ENCODE peak calls at places on chromosomes 2 and 18, in seven cellular contexts. A, F, D, J, M, R and W are unnamed samples.

GRCh38 chr18:37538526-37539205 is 26.9 kb downstream of the CELF4 start:
- DNase-seq in A (no peak), F (no peak), D (no peak), J (no peak), M (no peak), R (no peak), W (no peak)

GRCh38 chr18:10182009-10182624 is 268.3 kb downstream of the VAPA start:
- DNase-seq in A (no peak), F (no peak), D (no peak), J (no peak), M (no peak), R (no peak), W (no peak)

GRCh38 chr2:199797431-199797830 is 53.6 kb downstream of the FTCDNL1 start:
- DNase-seq in A (no peak), F (no peak), D (no peak), J (no peak), M (no peak), R (no peak), W (no peak)

GRCh38 chr2:217017788-217018187 is 157.9 kb upstream of the TNP1 start:
- DNase-seq in A (no peak), F (no peak), D (no peak), J (no peak), M (no peak), R (no peak), W (no peak)

GRCh38 chr18:463442-464310 is 36.8 kb downstream of the COLEC12 start:
- DNase-seq in A (no peak), F (no peak), D (no peak), J (no peak), M (no peak), R (no peak), W (no peak)

GRCh38 chr2:26123426-26123825 is 49.5 kb upstream of the GAREM2 start:
- DNase-seq in A (no peak), F (no peak), D (no peak), J (no peak), M (no peak), R (no peak), W (no peak)

GRCh38 chr2:98464772-98465310 is 20.2 kb downstream of the INPP4A start:
- DNase-seq in A (no peak), F (no peak), D (no peak), J (peak; percentile 98), M (no peak), R (no peak), W (no peak)

GRCh38 chr2:1701556-1702185 is 42.6 kb downstream of the PXDN start:
- DNase-seq in A (no peak), F (peak; percentile 3), D (no peak), J (no peak), M (no peak), R (no peak), W (no peak)

GRCh38 chr2:47657886-47658577 is 124.9 kb upstream of the MSH6 start:
- DNase-seq in A (no peak), F (no peak), D (no peak), J (no peak), M (no peak), R (no peak), W (no peak)

GRCh38 chr18:50286391-50287027 is 983 bp downstream of the CXXC1 start:
- DNase-seq in A (no peak), F (peak; percentile 26), D (peak; percentile 57), J (no peak), M (peak; percentile 73), R (peak; percentile 56), W (no peak)

GRCh38 chr2:234708091-234708683 is 211.3 kb upstream of the ARL4C start:
- DNase-seq in A (no peak), F (no peak), D (no peak), J (no peak), M (no peak), R (no peak), W (no peak)

GRCh38 chr2:27713201-27713600 is 49.5 kb downstream of the SLC4A1AP start:
- DNase-seq in A (no peak), F (no peak), D (no peak), J (no peak), M (no peak), R (no peak), W (no peak)

GRCh38 chr2:105417789-105418475 is 19.1 kb upstream of the FHL2 start:
- DNase-seq in A (no peak), F (no peak), D (peak; percentile 70), J (no peak), M (no peak), R (no peak), W (no peak)
- TF ChIP-seq JUND in A (no peak), F (peak; percentile 39), D (no peak), J (no peak), M (peak; percentile 13), R (no peak), W (no peak)

GRCh38 chr2:189635353-189635752 is 25.9 kb upstream of the ASNSD1 start:
- DNase-seq in A (no peak), F (no peak), D (no peak), J (no peak), M (no peak), R (no peak), W (no peak)

GRCh38 chr2:189631849-189632248 is 29.4 kb upstream of the ASNSD1 start:
- DNase-seq in A (no peak), F (no peak), D (no peak), J (no peak), M (no peak), R (no peak), W (peak; percentile 31)

GRCh38 chr2:189629553-189630453 is 31.5 kb upstream of the ASNSD1 start:
- DNase-seq in A (no peak), F (no peak), D (no peak), J (no peak), M (no peak), R (no peak), W (no peak)

GRCh38 chr2:189628817-189629552 is 32.3 kb upstream of the ASNSD1 start:
- DNase-seq in A (peak; percentile 33), F (no peak), D (no peak), J (no peak), M (no peak), R (no peak), W (no peak)

DNA sequence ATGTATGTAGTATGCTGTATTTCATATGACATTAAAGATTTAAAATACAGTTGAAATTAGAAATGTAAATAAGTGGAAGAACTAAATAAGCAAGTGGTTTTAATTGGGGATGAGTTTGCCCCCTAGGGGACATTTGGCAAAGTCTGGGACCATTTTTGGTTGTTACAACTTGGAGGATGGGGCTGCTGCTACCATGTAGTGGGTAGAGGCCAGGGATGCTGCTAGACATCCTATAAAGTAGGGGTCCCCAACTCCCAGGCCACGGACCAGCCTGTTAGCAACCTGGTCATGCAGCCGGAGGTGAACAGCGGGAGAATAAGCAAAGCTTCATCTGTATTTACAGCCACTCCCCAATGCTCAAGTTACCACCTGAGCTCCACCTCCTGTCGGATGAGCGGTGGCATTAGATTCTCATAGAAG is 27.9 kb upstream of the ASNSD1 start:
- DNase-seq in A (no peak), F (no peak), D (no peak), J (no peak), M (no peak), R (no peak), W (peak; percentile 59)
- TF ChIP-seq JUND in A (no peak), F (no peak), D (no peak), J (no peak), M (no peak), R (no peak), W (no peak)

GRCh38 chr18:7417742-7418141 is 149.4 kb upstream of the PTPRM start:
- DNase-seq in A (no peak), F (no peak), D (no peak), J (no peak), M (no peak), R (no peak), W (peak; percentile 19)
- TF ChIP-seq JUND in A (no peak), F (no peak), D (no peak), J (no peak), M (no peak), R (no peak), W (no peak)

GRCh38 chr2:174957049-174957448 is 48.1 kb downstream of the CHN1 start:
- DNase-seq in A (no peak), F (no peak), D (no peak), J (no peak), M (no peak), R (no peak), W (no peak)

GRCh38 chr2:174949988-174950687 is 55.0 kb downstream of the CHN1 start:
- DNase-seq in A (no peak), F (no peak), D (no peak), J (no peak), M (no peak), R (no peak), W (no peak)

GRCh38 chr2:174951746-174952145 is 53.4 kb downstream of the CHN1 start:
- DNase-seq in A (no peak), F (no peak), D (no peak), J (no peak), M (no peak), R (no peak), W (no peak)

DNA sequence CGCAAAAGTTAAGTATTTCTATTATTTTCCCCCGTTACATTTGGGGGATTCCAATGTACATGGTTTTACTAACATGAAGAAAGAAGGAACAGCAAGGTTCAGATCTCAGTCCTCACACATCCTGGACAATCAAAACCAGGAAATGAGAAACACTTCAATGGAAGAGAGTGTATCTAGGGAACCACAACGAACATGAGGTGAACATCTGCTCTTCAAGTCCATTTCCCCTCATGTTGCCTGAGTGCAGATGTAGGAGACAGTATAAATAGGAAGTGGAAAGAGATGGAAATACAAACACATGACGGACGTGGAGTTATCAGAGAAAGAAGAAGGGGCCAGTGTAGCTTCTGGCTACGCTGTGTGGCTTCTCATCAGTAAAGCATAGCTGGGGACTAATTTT is 52.6 kb downstream of the CHN1 start:
- DNase-seq in A (no peak), F (no peak), D (no peak), J (no peak), M (no peak), R (no peak), W (no peak)
- TF ChIP-seq JUND in A (no peak), F (no peak), D (no peak), J (no peak), M (no peak), R (no peak), W (no peak)